ENCODE peak calls at places on chromosomes 4 and X, in four cellular contexts. One of them, this sample, is unnamed.

GRCh38 chr4:145882594-145882993 is 56.0 kb downstream of the ZNF827 start:
- DNase-seq in mammary epithelial cell: no peak
- DNase-seq in IMR-90: no peak
- DNase-seq in choroid plexus epithelial cell: no peak
- DNase-seq in this sample: no peak

GRCh38 chrX:70476934-70477733 is 32.5 kb downstream of the DLG3 start:
- DNase-seq in mammary epithelial cell: peak
- DNase-seq in IMR-90: peak
- DNase-seq in choroid plexus epithelial cell: peak
- DNase-seq in this sample: no peak

GRCh38 chr4:152348670-152349069 is 187.2 kb downstream of the FBXW7 start:
- DNase-seq in mammary epithelial cell: peak
- DNase-seq in IMR-90: no peak
- DNase-seq in choroid plexus epithelial cell: no peak
- DNase-seq in this sample: no peak

GRCh38 chr4:124803641-124804040 is 91.1 kb upstream of the ANKRD50 start:
- DNase-seq in mammary epithelial cell: peak
- DNase-seq in IMR-90: peak
- DNase-seq in choroid plexus epithelial cell: peak
- DNase-seq in this sample: no peak

GRCh38 chr4:184593461-184593860 is 55.8 kb downstream of the CASP3 start:
- DNase-seq in mammary epithelial cell: no peak
- DNase-seq in IMR-90: no peak
- DNase-seq in choroid plexus epithelial cell: no peak
- DNase-seq in this sample: no peak

GRCh38 chrX:42846741-42847140 is 68.8 kb upstream of the PPP1R2C start:
- DNase-seq in mammary epithelial cell: no peak
- DNase-seq in IMR-90: no peak
- DNase-seq in choroid plexus epithelial cell: no peak
- DNase-seq in this sample: no peak

GRCh38 chr4:15003891-15004700 is 1.8 kb downstream of the CPEB2 start:
- DNase-seq in mammary epithelial cell: peak
- DNase-seq in IMR-90: no peak
- DNase-seq in choroid plexus epithelial cell: no peak
- DNase-seq in this sample: peak

GRCh38 chr4:26088433-26088928 is 174.5 kb downstream of the SMIM20 start:
- DNase-seq in mammary epithelial cell: peak
- DNase-seq in IMR-90: peak
- DNase-seq in choroid plexus epithelial cell: peak
- DNase-seq in this sample: no peak

GRCh38 chrX:12378263-12378662 is 240.0 kb downstream of the FRMPD4 start:
- DNase-seq in mammary epithelial cell: no peak
- DNase-seq in IMR-90: no peak
- DNase-seq in choroid plexus epithelial cell: no peak
- DNase-seq in this sample: no peak

GRCh38 chrX:21374163-21374993 is at the start of gene CNKSR2:
- DNase-seq in mammary epithelial cell: peak
- DNase-seq in IMR-90: peak
- DNase-seq in choroid plexus epithelial cell: peak
- DNase-seq in this sample: peak

GRCh38 chr4:122973465-122973864 is 51.1 kb upstream of the NUDT6 start:
- DNase-seq in mammary epithelial cell: no peak
- DNase-seq in IMR-90: no peak
- DNase-seq in choroid plexus epithelial cell: no peak
- DNase-seq in this sample: no peak

GRCh38 chrX:130330706-130331105 is 9.0 kb upstream of the SLC25A14 start:
- DNase-seq in mammary epithelial cell: peak
- DNase-seq in IMR-90: peak
- DNase-seq in choroid plexus epithelial cell: peak
- DNase-seq in this sample: no peak

GRCh38 chr4:533318-534100 is 34.5 kb downstream of the PIGG start:
- DNase-seq in mammary epithelial cell: no peak
- DNase-seq in IMR-90: no peak
- DNase-seq in choroid plexus epithelial cell: no peak
- DNase-seq in this sample: no peak

GRCh38 chr4:57104706-57105560 is 5.3 kb downstream of the IGFBP7 start:
- DNase-seq in mammary epithelial cell: no peak
- DNase-seq in IMR-90: peak
- DNase-seq in choroid plexus epithelial cell: peak
- DNase-seq in this sample: no peak

GRCh38 chr4:168693750-168694470 is 197.1 kb downstream of the PALLD start:
- DNase-seq in mammary epithelial cell: no peak
- DNase-seq in IMR-90: peak
- DNase-seq in choroid plexus epithelial cell: no peak
- DNase-seq in this sample: no peak

GRCh38 chr4:161991811-161992210 is 172.0 kb downstream of the FSTL5 start:
- DNase-seq in mammary epithelial cell: no peak
- DNase-seq in IMR-90: no peak
- DNase-seq in choroid plexus epithelial cell: no peak
- DNase-seq in this sample: no peak

GRCh38 chr4:79258614-79259176 is 67.2 kb downstream of the NAA11 start:
- DNase-seq in mammary epithelial cell: no peak
- DNase-seq in IMR-90: no peak
- DNase-seq in choroid plexus epithelial cell: no peak
- DNase-seq in this sample: no peak

GRCh38 chr4:6466756-6467381 is 5.5 kb downstream of the PPP2R2C start:
- DNase-seq in mammary epithelial cell: no peak
- DNase-seq in IMR-90: no peak
- DNase-seq in choroid plexus epithelial cell: no peak
- DNase-seq in this sample: peak

GRCh38 chr4:48071171-48071570 is 54.6 kb downstream of the NIPAL1 start:
- DNase-seq in mammary epithelial cell: peak
- DNase-seq in IMR-90: no peak
- DNase-seq in choroid plexus epithelial cell: peak
- DNase-seq in this sample: no peak

GRCh38 chr4:120691536-120691935 is 231.0 kb downstream of the PRDM5 start:
- DNase-seq in mammary epithelial cell: no peak
- DNase-seq in IMR-90: peak
- DNase-seq in choroid plexus epithelial cell: peak
- DNase-seq in this sample: no peak

GRCh38 chr4:7206856-7207567 is 14.7 kb downstream of the SORCS2 start:
- DNase-seq in mammary epithelial cell: peak
- DNase-seq in IMR-90: peak
- DNase-seq in choroid plexus epithelial cell: peak
- DNase-seq in this sample: no peak

GRCh38 chr4:39502034-39502658 is 25.1 kb downstream of the UGDH start:
- DNase-seq in mammary epithelial cell: peak
- DNase-seq in IMR-90: peak
- DNase-seq in choroid plexus epithelial cell: peak
- DNase-seq in this sample: no peak

GRCh38 chr4:128517739-128518510 is 230.3 kb upstream of the PGRMC2 start:
- DNase-seq in mammary epithelial cell: peak
- DNase-seq in IMR-90: peak
- DNase-seq in choroid plexus epithelial cell: peak
- DNase-seq in this sample: no peak
- TF ChIP-seq CTCF in mammary epithelial cell: no peak
- TF ChIP-seq CTCF in IMR-90: no peak
- TF ChIP-seq CTCF in choroid plexus epithelial cell: peak
- TF ChIP-seq CTCF in this sample: no peak

GRCh38 chr4:180669637-180670036 is 1573.6 kb upstream of the TENM3 start:
- DNase-seq in mammary epithelial cell: peak
- DNase-seq in IMR-90: peak
- DNase-seq in choroid plexus epithelial cell: peak
- DNase-seq in this sample: no peak

GRCh38 chr4:180665481-180665880 is 1577.7 kb upstream of the TENM3 start:
- DNase-seq in mammary epithelial cell: no peak
- DNase-seq in IMR-90: no peak
- DNase-seq in choroid plexus epithelial cell: no peak
- DNase-seq in this sample: no peak

GRCh38 chr4:180668732-180669131 is 1574.5 kb upstream of the TENM3 start:
- DNase-seq in mammary epithelial cell: no peak
- DNase-seq in IMR-90: no peak
- DNase-seq in choroid plexus epithelial cell: no peak
- DNase-seq in this sample: no peak

GRCh38 chr4:180664766-180665368 is 1578.3 kb upstream of the TENM3 start:
- DNase-seq in mammary epithelial cell: peak
- DNase-seq in IMR-90: peak
- DNase-seq in choroid plexus epithelial cell: peak
- DNase-seq in this sample: peak

DNA sequence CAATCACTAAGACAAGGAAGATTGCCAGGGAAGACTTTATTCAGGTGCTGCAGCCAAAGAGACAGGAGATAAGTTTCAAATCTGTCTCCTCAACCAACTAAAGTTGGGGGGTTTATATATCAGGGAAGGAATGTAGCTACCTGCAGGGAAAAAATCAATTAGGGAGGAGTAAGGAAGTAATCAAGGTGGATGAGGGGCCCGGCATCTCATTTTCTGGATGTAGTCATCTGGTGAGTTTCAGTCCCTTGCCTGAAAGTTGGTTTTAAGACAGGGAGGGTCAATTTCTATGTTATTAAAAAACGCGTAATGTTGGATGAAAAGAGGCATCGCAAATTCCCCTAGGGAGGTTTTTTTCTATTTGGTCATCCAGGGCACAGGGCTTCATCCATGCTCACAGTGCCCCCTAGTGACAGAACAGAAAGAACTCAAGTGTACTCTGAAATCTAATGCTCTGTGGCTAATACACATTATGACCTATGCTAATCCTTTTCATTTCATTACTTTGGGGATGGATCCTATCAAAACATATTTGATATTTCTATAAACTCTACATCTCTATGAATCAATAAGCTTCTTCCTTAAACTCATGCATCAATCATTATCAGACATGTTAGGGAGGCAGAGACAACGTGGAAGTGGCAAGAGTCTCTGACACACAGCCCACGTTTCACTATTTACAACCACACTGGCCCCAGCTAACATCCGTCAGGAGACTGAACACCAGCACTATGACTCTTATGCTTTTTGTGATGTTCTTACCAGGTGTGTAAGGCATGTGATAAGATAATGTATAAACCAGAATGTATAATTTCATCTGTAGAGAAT is 1577.0 kb upstream of the TENM3 start:
- DNase-seq in mammary epithelial cell: peak
- DNase-seq in IMR-90: peak
- DNase-seq in choroid plexus epithelial cell: peak
- DNase-seq in this sample: no peak
- TF ChIP-seq CTCF in mammary epithelial cell: peak
- TF ChIP-seq CTCF in IMR-90: peak
- TF ChIP-seq CTCF in choroid plexus epithelial cell: peak
- TF ChIP-seq CTCF in this sample: peak

GRCh38 chr4:149050840-149051239 is 608.6 kb upstream of the NR3C2 start:
- DNase-seq in mammary epithelial cell: no peak
- DNase-seq in IMR-90: no peak
- DNase-seq in choroid plexus epithelial cell: no peak
- DNase-seq in this sample: no peak

GRCh38 chr4:149045731-149046130 is 603.5 kb upstream of the NR3C2 start:
- DNase-seq in mammary epithelial cell: no peak
- DNase-seq in IMR-90: no peak
- DNase-seq in choroid plexus epithelial cell: no peak
- DNase-seq in this sample: no peak

GRCh38 chr4:149048451-149049143 is 606.4 kb upstream of the NR3C2 start:
- DNase-seq in mammary epithelial cell: no peak
- DNase-seq in IMR-90: no peak
- DNase-seq in choroid plexus epithelial cell: no peak
- DNase-seq in this sample: no peak

GRCh38 chr4:149047368-149047767 is 605.2 kb upstream of the NR3C2 start:
- DNase-seq in mammary epithelial cell: no peak
- DNase-seq in IMR-90: peak
- DNase-seq in choroid plexus epithelial cell: no peak
- DNase-seq in this sample: no peak
- TF ChIP-seq CTCF in mammary epithelial cell: no peak
- TF ChIP-seq CTCF in IMR-90: no peak
- TF ChIP-seq CTCF in choroid plexus epithelial cell: no peak
- TF ChIP-seq CTCF in this sample: no peak

GRCh38 chr4:16819652-16820051 is 78.8 kb downstream of the LDB2 start:
- DNase-seq in mammary epithelial cell: no peak
- DNase-seq in IMR-90: no peak
- DNase-seq in choroid plexus epithelial cell: no peak
- DNase-seq in this sample: no peak

GRCh38 chr4:16812041-16812440 is 86.4 kb downstream of the LDB2 start:
- DNase-seq in mammary epithelial cell: no peak
- DNase-seq in IMR-90: no peak
- DNase-seq in choroid plexus epithelial cell: no peak
- DNase-seq in this sample: no peak

GRCh38 chr4:16820304-16820703 is 78.1 kb downstream of the LDB2 start:
- DNase-seq in mammary epithelial cell: no peak
- DNase-seq in IMR-90: no peak
- DNase-seq in choroid plexus epithelial cell: no peak
- DNase-seq in this sample: no peak

DNA sequence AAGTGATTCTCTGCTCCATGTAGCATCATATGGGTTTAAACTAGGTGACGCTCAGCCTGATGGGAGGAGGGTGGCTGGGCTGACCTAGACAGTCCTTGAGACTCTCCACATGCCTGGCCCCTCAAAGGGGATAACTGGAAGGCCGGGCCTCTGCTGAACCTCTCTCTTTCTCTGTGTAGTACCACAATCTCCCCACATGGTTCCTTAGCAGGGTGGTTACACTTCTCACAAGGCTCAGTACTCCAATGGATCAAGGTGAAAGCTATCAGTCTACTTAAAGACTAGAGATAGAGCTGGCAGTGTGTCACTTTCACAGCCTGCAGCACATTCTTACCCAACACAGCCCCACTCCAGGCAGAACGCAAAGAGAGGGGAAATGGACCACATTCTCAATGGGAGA is 80.4 kb downstream of the LDB2 start:
- DNase-seq in mammary epithelial cell: no peak
- DNase-seq in IMR-90: no peak
- DNase-seq in choroid plexus epithelial cell: no peak
- DNase-seq in this sample: no peak
- TF ChIP-seq CTCF in mammary epithelial cell: no peak
- TF ChIP-seq CTCF in IMR-90: no peak
- TF ChIP-seq CTCF in choroid plexus epithelial cell: no peak
- TF ChIP-seq CTCF in this sample: no peak

DNA sequence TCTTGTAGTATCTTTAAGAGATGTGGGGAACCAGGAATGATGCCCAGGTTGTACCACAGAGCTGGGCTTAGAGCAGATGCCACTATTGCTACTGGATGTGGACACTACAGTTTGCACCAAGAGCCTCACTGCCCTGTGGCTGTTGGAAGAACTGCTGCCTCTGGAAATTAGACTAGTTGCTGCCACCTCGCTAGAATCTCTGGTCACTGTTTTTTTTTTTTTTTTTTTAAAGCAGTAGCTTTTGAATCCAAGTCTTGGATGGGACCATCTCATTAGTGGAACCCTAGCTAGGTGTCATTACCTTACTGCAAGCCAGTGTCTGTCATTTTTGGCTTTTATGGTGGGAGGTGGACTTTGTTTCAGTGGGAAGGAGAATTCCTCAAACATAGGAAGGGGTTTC is 105.5 kb downstream of the ARHGAP10 start:
- DNase-seq in mammary epithelial cell: no peak
- DNase-seq in IMR-90: no peak
- DNase-seq in choroid plexus epithelial cell: peak
- DNase-seq in this sample: no peak
- TF ChIP-seq CTCF in mammary epithelial cell: peak
- TF ChIP-seq CTCF in IMR-90: no peak
- TF ChIP-seq CTCF in choroid plexus epithelial cell: peak
- TF ChIP-seq CTCF in this sample: no peak

DNA sequence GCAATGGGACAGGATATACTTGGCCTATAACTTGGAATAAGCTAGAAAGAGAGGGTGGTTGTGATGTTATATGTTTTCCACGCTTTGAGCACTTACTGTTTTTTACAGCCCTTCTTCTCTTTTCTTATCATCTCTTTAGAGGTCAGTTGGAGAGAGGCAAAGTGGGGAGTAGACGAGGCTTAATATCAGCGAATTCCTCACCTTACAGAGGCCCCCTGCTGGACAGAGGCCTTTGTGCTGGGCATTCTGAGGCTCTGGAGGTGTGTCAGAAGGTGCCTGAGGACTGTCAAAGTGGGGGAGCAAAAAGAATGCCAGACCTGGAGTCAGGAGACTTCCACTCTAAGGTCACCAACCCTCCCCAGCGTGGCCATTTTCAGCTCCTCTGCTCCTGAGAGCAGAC is 42.5 kb downstream of the MAMLD1 start:
- DNase-seq in mammary epithelial cell: no peak
- DNase-seq in IMR-90: no peak
- DNase-seq in choroid plexus epithelial cell: no peak
- DNase-seq in this sample: no peak
- TF ChIP-seq CTCF in mammary epithelial cell: peak
- TF ChIP-seq CTCF in IMR-90: peak
- TF ChIP-seq CTCF in choroid plexus epithelial cell: peak
- TF ChIP-seq CTCF in this sample: no peak